ENCODE peak calls at places on chromosomes 3 and 15, in ten cellular contexts. F, Q, S, M, A, P, T, V, Z and R are unnamed samples.

GRCh38 chr3:108383306-108383705 is 87.0 kb downstream of the HHLA2 start:
- DNase-seq in S (no peak), A (no peak), F (no peak), T (no peak), Z (no peak), P (no peak), M (no peak), Q (no peak), V (no peak), R (no peak)

GRCh38 chr3:172520332-172520831 is 2.8 kb downstream of the TNFSF10 start:
- DNase-seq in M (no peak), A (no peak), P (no peak), Z (no peak), T (no peak), S (no peak), F (no peak), V (no peak), Q (no peak), R (no peak)

GRCh38 chr3:52299815-52300611 is 12.4 kb downstream of the GLYCTK start:
- DNase-seq in P (no peak), Z (peak; percentile 65), A (peak; percentile 80), T (no peak), V (no peak), S (peak; percentile 83), Q (peak; percentile 25), F (peak; percentile 85), M (peak; percentile 22), R (no peak)

GRCh38 chr3:52839268-52839575 is 4.4 kb upstream of the MUSTN1 start:
- DNase-seq in M (no peak), S (no peak), V (no peak), F (no peak), T (no peak), Z (no peak), A (no peak), P (no peak), Q (no peak), R (no peak)

GRCh38 chr3:163863146-163863545 is 1215.2 kb downstream of the SI start:
- DNase-seq in T (no peak), S (no peak), V (no peak), Z (no peak), F (no peak), M (no peak), P (no peak), A (no peak), Q (no peak), R (no peak)

GRCh38 chr3:175983369-175983768 is 1124.2 kb downstream of the NAALADL2 start:
- DNase-seq in A (no peak), Q (peak; percentile 31), F (no peak), T (no peak), S (no peak), P (no peak), M (no peak), V (no peak), Z (no peak), R (no peak)

GRCh38 chr3:194163697-194164096 is 27.7 kb downstream of the HES1 start:
- DNase-seq in P (no peak), A (no peak), T (no peak), V (no peak), F (no peak), Z (no peak), S (no peak), Q (no peak), M (no peak), R (no peak)

GRCh38 chr3:167650459-167650858 is 3.3 kb downstream of the WDR49 start:
- DNase-seq in T (no peak), Q (no peak), M (no peak), A (no peak), S (no peak), Z (no peak), V (no peak), F (no peak), P (no peak), R (no peak)

GRCh38 chr3:79766474-79767193 is 1.2 kb downstream of the ROBO1 start:
- DNase-seq in A (no peak), Z (no peak), P (no peak), T (no peak), S (peak; percentile 66), M (no peak), F (peak; percentile 13), Q (no peak), V (no peak), R (no peak)

GRCh38 chr3:79769234-79769633 is 1.4 kb upstream of the ROBO1 start:
- DNase-seq in M (no peak), T (no peak), V (no peak), F (peak; percentile 30), Z (no peak), S (peak; percentile 59), P (no peak), A (no peak), Q (no peak), R (no peak)

GRCh38 chr3:79765854-79766253 is 1.9 kb downstream of the ROBO1 start:
- DNase-seq in P (no peak), Q (no peak), Z (no peak), T (no peak), A (no peak), S (peak; percentile 70), F (no peak), V (no peak), M (no peak), R (no peak)

GRCh38 chr3:79767194-79767952 is 425 bp downstream of the ROBO1 start:
- DNase-seq in S (peak; percentile 72), Q (peak; percentile 20), P (no peak), Z (no peak), T (no peak), M (no peak), F (peak; percentile 32), V (no peak), A (no peak), R (no peak)

DNA sequence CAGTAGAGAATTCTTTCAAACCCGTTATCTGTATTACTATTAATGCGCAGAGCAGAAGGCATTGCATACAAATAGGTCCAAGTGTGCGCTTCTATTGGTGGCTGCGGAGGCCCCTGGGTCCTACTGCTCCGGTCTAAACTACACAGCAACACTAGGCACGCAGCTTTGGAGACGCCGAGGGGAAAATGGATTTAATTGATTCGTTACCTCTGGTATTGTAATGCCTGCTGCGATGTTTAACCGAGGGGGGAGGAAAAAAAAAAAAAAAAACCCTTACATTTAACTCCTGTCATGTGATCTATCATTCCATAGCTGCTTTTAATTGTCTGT is at the start of gene ROBO1:
- DNase-seq in T (no peak), Q (peak; percentile 5), A (no peak), Z (no peak), V (no peak), F (peak; percentile 58), S (no peak), M (no peak), P (no peak), R (no peak)
- H3K4me3 ChIP-seq in T (peak within 1 kb of the TSS; percentile 32), Q (no peak within 1 kb of the TSS), A (no peak within 1 kb of the TSS), Z (no peak within 1 kb of the TSS), V (peak within 1 kb of the TSS; percentile 4), F (peak within 1 kb of the TSS; percentile 41), S (peak within 1 kb of the TSS; percentile 80), M (no peak within 1 kb of the TSS), P (no peak within 1 kb of the TSS), R (no peak within 1 kb of the TSS)

GRCh38 chr15:25068696-25069095 is 113.9 kb downstream of the SNRPN start:
- DNase-seq in S (no peak), A (no peak), T (no peak), P (peak; percentile 3), V (peak; percentile 32), Z (no peak), M (no peak), F (no peak), Q (no peak), R (no peak)

GRCh38 chr15:25067725-25068309 is 113.0 kb downstream of the SNRPN start:
- DNase-seq in T (no peak), A (no peak), S (no peak), P (no peak), Z (no peak), M (no peak), V (peak; percentile 16), F (no peak), Q (no peak), R (no peak)

GRCh38 chr15:25072857-25073476 is 118.2 kb downstream of the SNRPN start:
- DNase-seq in T (no peak), S (no peak), Z (no peak), V (no peak), P (no peak), F (no peak), A (no peak), M (no peak), Q (no peak), R (no peak)
- H3K9me3 ChIP-seq in T (peaks cover 50% of the 10 kb centered on the region), S (peaks cover 100% of the 10 kb centered on the region), Z (peaks cover 100% of the 10 kb centered on the region), V (peaks cover 92% of the 10 kb centered on the region), P (peaks cover 100% of the 10 kb centered on the region), F (peaks cover 30% of the 10 kb centered on the region), A (peaks cover 100% of the 10 kb centered on the region), M (peaks cover 95% of the 10 kb centered on the region), Q (peaks cover 100% of the 10 kb centered on the region), R (peaks cover 91% of the 10 kb centered on the region)

GRCh38 chr15:41203395-41203794 is 27.2 kb downstream of the EXD1 start:
- DNase-seq in M (no peak), S (no peak), Q (no peak), Z (no peak), T (no peak), F (no peak), V (no peak), A (no peak), P (no peak), R (no peak)

GRCh38 chr15:41205315-41205714 is 25.2 kb downstream of the EXD1 start:
- DNase-seq in A (no peak), P (no peak), M (no peak), V (no peak), Z (no peak), F (no peak), Q (peak; percentile 29), T (no peak), S (no peak), R (no peak)

DNA sequence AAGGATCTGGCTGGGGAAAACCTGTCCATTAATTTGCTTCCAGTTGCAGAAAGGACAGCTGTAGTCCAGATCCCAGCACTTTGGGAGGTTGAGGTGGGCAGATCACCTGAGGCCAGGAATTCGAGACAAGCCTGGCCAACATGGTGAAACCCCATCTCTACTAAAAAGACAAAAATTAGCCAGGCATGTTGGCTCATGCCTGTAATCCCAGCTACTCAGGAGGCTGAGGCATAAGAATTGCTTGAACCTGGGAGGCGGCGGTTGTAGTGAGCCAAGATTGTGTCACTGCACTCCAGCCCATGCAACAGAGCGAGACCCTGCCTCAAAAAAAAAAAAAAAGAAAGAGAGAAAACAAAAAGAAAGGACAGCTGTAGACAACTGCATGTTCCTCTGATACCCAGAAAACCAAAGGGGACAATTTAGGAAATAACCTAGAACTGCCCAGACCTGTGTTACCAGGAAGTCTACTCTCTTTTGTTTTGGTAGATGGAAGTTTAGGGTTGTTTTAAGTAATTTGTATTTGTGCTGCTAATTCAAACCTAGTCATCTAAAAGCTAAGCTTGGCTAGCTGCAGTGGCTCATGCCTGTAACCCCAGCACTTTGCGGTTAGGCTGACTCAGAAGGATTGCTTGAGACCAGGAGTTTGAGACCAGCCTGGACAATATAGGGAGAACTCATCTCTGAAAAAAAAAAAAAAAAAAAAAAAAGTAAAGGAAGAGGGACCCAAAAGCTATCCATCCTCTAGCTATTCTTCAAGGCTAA is 22.7 kb downstream of the EXD1 start:
- DNase-seq in Q (no peak), V (no peak), M (no peak), Z (no peak), S (no peak), F (no peak), T (no peak), P (no peak), A (no peak), R (no peak)
- H3K4me3 ChIP-seq in Q (no peak overlapping the region), V (no peak overlapping the region), M (no peak overlapping the region), Z (no peak overlapping the region), S (no peak overlapping the region), F (no peak overlapping the region), T (no peak overlapping the region), P (no peak overlapping the region), A (no peak overlapping the region), R (no peak overlapping the region)

GRCh38 chr15:62262305-62262941 is 97.3 kb upstream of the C2CD4B start:
- DNase-seq in T (no peak), A (no peak), M (no peak), Q (no peak), P (no peak), Z (no peak), F (no peak), V (no peak), S (no peak), R (no peak)
- H3K9me3 ChIP-seq in T (peaks cover 17% of the 10 kb centered on the region), A (peaks cover 19% of the 10 kb centered on the region), M (peaks cover 8% of the 10 kb centered on the region), Q (peaks cover 62% of the 10 kb centered on the region), P (peaks cover 4% of the 10 kb centered on the region), Z (peaks cover 26% of the 10 kb centered on the region), F (no peaks in the 10 kb centered on the region), V (peaks cover 17% of the 10 kb centered on the region), S (peaks cover 47% of the 10 kb centered on the region), R (no peaks in the 10 kb centered on the region)